ENCODE peak calls at places on chromosomes 6 and 20, in nine cellular contexts. D, P, H, Z, O, L, C, M and U are unnamed samples.

GRCh38 chr6:100078509-100078908 is 84.5 kb upstream of the MCHR2 start:
- DNase-seq in D (peak; percentile 77), P (no peak), H (no peak), Z (peak; percentile 6), O (no peak), L (no peak), C (no peak), M (peak; percentile 8), U (no peak)

GRCh38 chr20:64111841-64112641 is 4.7 kb upstream of the NPBWR2 start:
- DNase-seq in D (no peak), P (no peak), H (no peak), Z (no peak), O (peak; percentile 81), L (no peak), C (peak; percentile 8), M (no peak), U (peak; percentile 73)

GRCh38 chr6:31734703-31735500 is 1.4 kb downstream of the CLIC1 start:
- DNase-seq in D (peak; percentile 89), P (no peak), H (peak; percentile 77), Z (peak; percentile 21), O (peak; percentile 92), L (no peak), C (no peak), M (peak; percentile 62), U (no peak)

GRCh38 chr6:21157186-21157929 is 436.2 kb upstream of the SOX4 start:
- DNase-seq in D (no peak), P (peak; percentile 29), H (no peak), Z (no peak), O (no peak), L (no peak), C (no peak), M (no peak), U (no peak)

GRCh38 chr20:58481541-58482021 is 33.6 kb downstream of the APCDD1L start:
- DNase-seq in D (no peak), P (no peak), H (peak; percentile 5), Z (peak; percentile 59), O (peak; percentile 77), L (no peak), C (no peak), M (peak; percentile 60), U (no peak)

GRCh38 chr6:158467923-158468322 is 92.0 kb upstream of the TMEM181 start:
- DNase-seq in D (no peak), P (no peak), H (no peak), Z (no peak), O (no peak), L (no peak), C (no peak), M (no peak), U (no peak)

GRCh38 chr6:107941627-107942026 is 16.4 kb downstream of the SEC63 start:
- DNase-seq in D (no peak), P (no peak), H (no peak), Z (no peak), O (no peak), L (no peak), C (no peak), M (no peak), U (no peak)

GRCh38 chr6:166417285-166417691 is 34.5 kb upstream of the MPC1 start:
- DNase-seq in D (no peak), P (no peak), H (no peak), Z (no peak), O (no peak), L (no peak), C (no peak), M (no peak), U (no peak)

GRCh38 chr6:91626935-91627334 is 1040.1 kb upstream of the MAP3K7 start:
- DNase-seq in D (no peak), P (no peak), H (no peak), Z (no peak), O (no peak), L (no peak), C (no peak), M (no peak), U (no peak)

GRCh38 chr6:73041051-73041450 is 184.2 kb downstream of the KHDC1L start:
- DNase-seq in D (peak; percentile 28), P (no peak), H (no peak), Z (no peak), O (no peak), L (no peak), C (no peak), M (no peak), U (no peak)

GRCh38 chr6:71886184-71887005 is at the start of gene RIMS1:
- DNase-seq in D (no peak), P (no peak), H (no peak), Z (no peak), O (no peak), L (no peak), C (no peak), M (no peak), U (no peak)